ENCODE peak calls at places on chromosomes 2 and 18, in ten cellular contexts. C, Z, J, G, H, T, Q, P, X and L are unnamed samples.

GRCh38 chr2:176744156-176744555 is 468.4 kb upstream of the HNRNPA3 start:
- DNase-seq in C (no peak), Z (no peak), J (no peak), G (no peak), H (no peak), T (no peak), Q (no peak), P (no peak), X (no peak), L (no peak)

GRCh38 chr2:6823111-6823510 is 42.6 kb downstream of the CMPK2 start:
- DNase-seq in C (no peak), Z (no peak), J (no peak), G (no peak), H (no peak), T (no peak), Q (peak; percentile 8), P (no peak), X (no peak), L (no peak)

GRCh38 chr2:176158306-176158643 is 1.2 kb downstream of the HOXD3 start:
- DNase-seq in C (no peak), Z (no peak), J (no peak), G (no peak), H (no peak), T (no peak), Q (no peak), P (peak; percentile 48), X (no peak), L (no peak)

GRCh38 chr2:138391956-138392355 is 109.6 kb upstream of the SPOPL start:
- DNase-seq in C (no peak), Z (peak; percentile 20), J (no peak), G (no peak), H (no peak), T (no peak), Q (no peak), P (no peak), X (no peak), L (no peak)

GRCh38 chr2:127254386-127254981 is 34.4 kb upstream of the CYP27C1 start:
- DNase-seq in C (peak; percentile 62), Z (peak; percentile 43), J (no peak), G (no peak), H (no peak), T (no peak), Q (peak; percentile 12), P (no peak), X (no peak), L (peak; percentile 10)

GRCh38 chr2:173652311-173652710 is 297.6 kb downstream of the CDCA7 start:
- DNase-seq in C (peak; percentile 64), Z (peak; percentile 93), J (no peak), G (no peak), H (peak; percentile 59), T (no peak), Q (peak; percentile 91), P (no peak), X (no peak), L (peak; percentile 91)

GRCh38 chr18:5424903-5425302 is 118.9 kb downstream of the EPB41L3 start:
- DNase-seq in C (no peak), Z (peak; percentile 17), J (peak; percentile 45), G (no peak), H (peak; percentile 62), T (peak; percentile 1), Q (peak; percentile 64), P (no peak), X (peak; percentile 23), L (peak; percentile 17)

GRCh38 chr2:107259011-107259410 is 373.0 kb upstream of the ST6GAL2 start:
- DNase-seq in C (no peak), Z (no peak), J (no peak), G (no peak), H (no peak), T (no peak), Q (no peak), P (no peak), X (no peak), L (no peak)

GRCh38 chr2:236922061-236922460 is 163.6 kb upstream of the COPS8 start:
- DNase-seq in C (no peak), Z (no peak), J (no peak), G (no peak), H (no peak), T (no peak), Q (no peak), P (no peak), X (no peak), L (no peak)